ENCODE peak calls at places on chromosome 6, in seven cellular contexts. N is neural crest cell, X is RPMI8226, G is neuronal stem cell, Z is HEK293T, A is Daoy, T is HTR-8/SVneo. W is an unnamed sample.

GRCh38 chr6:142728367-142728766 is 216.6 kb downstream of the HIVEP2 start:
- DNase-seq in G (no peak), T (no peak), N (no peak), A (peak), Z (no peak), X (peak), W (no peak)

GRCh38 chr6:166005846-166006592 is 161.6 kb downstream of the TBXT start:
- DNase-seq in T (peak), Z (peak), X (no peak), A (peak), G (no peak), N (peak), W (no peak)

GRCh38 chr6:149233056-149233715 is 84.3 kb upstream of the TAB2 start:
- DNase-seq in T (peak), X (no peak), Z (peak), A (peak), N (no peak), G (no peak), W (no peak)

GRCh38 chr6:156658186-156658585 is 119.0 kb upstream of the ARID1B start:
- DNase-seq in T (no peak), X (no peak), N (no peak), Z (no peak), A (peak), G (no peak), W (no peak)

GRCh38 chr6:87151786-87152527 is 3.4 kb upstream of the ZNF292 start:
- DNase-seq in X (peak), T (peak), G (peak), N (peak), A (peak), Z (no peak), W (no peak)

GRCh38 chr6:28841290-28841689 is 82.5 kb downstream of the TRIM27 start:
- DNase-seq in X (peak), A (no peak), G (no peak), Z (no peak), T (no peak), N (no peak), W (peak)

GRCh38 chr6:8828376-8828775 is 393.0 kb upstream of the SLC35B3 start:
- DNase-seq in Z (no peak), N (no peak), X (no peak), T (no peak), A (no peak), G (no peak), W (no peak)

GRCh38 chr6:108838101-108838717 is 10.0 kb upstream of the ARMC2 start:
- DNase-seq in G (peak), N (no peak), X (peak), Z (no peak), T (no peak), A (peak), W (no peak)

W was measured in NAMALWA.